ENCODE peak calls at places on chromosome 22, in eight cellular contexts. O is CD8-positive, alpha-beta T cell; A is astrocyte of the cerebellum; Z is dorsolateral prefrontal cortex; E is CD14-positive monocyte; N is activated CD4-positive, alpha-beta T cell treated with anti-CD3 and anti-CD28 coated beads for 36 hours; V is body of pancreas; H is NCI-H510A. T is an unnamed sample.
A peak's percentile ranks its signal among the peaks of the same experiment; 100 is the strongest.

GRCh38 chr22:40224702-40225101 is 47.0 kb downstream of the TNRC6B start:
- DNase-seq in O (peak; percentile 35), A (no peak), Z (no peak), E (no peak), N (peak; percentile 78), V (no peak), H (no peak), T (no peak)

GRCh38 chr22:44429941-44430587 is 68.0 kb downstream of the RTL6 start:
- DNase-seq in O (no peak), A (no peak), Z (no peak), E (no peak), N (no peak), V (no peak), H (no peak), T (no peak)

GRCh38 chr22:46803031-46803880 is 40.8 kb downstream of the TBC1D22A start:
- DNase-seq in O (peak; percentile 62), A (no peak), Z (no peak), E (peak; percentile 65), N (peak; percentile 84), V (peak; percentile 55), H (no peak), T (peak; percentile 25)

GRCh38 chr22:39318507-39319283 is 728 bp downstream of the RPL3 start:
- DNase-seq in O (no peak), A (no peak), Z (no peak), E (no peak), N (no peak), V (no peak), H (no peak), T (no peak)

GRCh38 chr22:26287382-26288228 is 118.3 kb downstream of the SEZ6L start:
- DNase-seq in O (no peak), A (no peak), Z (no peak), E (no peak), N (no peak), V (no peak), H (no peak), T (no peak)

GRCh38 chr22:47498969-47499368 is 736.5 kb downstream of the TBC1D22A start:
- DNase-seq in O (no peak), A (no peak), Z (no peak), E (no peak), N (no peak), V (no peak), H (no peak), T (no peak)

GRCh38 chr22:29270475-29271271 is 2.6 kb downstream of the EWSR1 start:
- DNase-seq in O (no peak), A (no peak), Z (no peak), E (no peak), N (no peak), V (no peak), H (no peak), T (no peak)

GRCh38 chr22:32698926-32699619 is 102.4 kb upstream of the TIMP3 start:
- DNase-seq in O (no peak), A (no peak), Z (no peak), E (no peak), N (no peak), V (peak; percentile 34), H (no peak), T (no peak)

GRCh38 chr22:40967120-40967760 is 16.1 kb downstream of the RBX1 start:
- DNase-seq in O (no peak), A (no peak), Z (no peak), E (no peak), N (no peak), V (no peak), H (no peak), T (no peak)

GRCh38 chr22:48840112-48840949 is 987.3 kb downstream of the BRD1 start:
- DNase-seq in O (no peak), A (no peak), Z (no peak), E (no peak), N (no peak), V (no peak), H (no peak), T (no peak)

GRCh38 chr22:19815093-19815822 is 39.4 kb downstream of the GNB1L start:
- DNase-seq in O (no peak), A (no peak), Z (no peak), E (no peak), N (no peak), V (no peak), H (no peak), T (no peak)

GRCh38 chr22:32623943-32624342 is 149.3 kb downstream of the FBXO7 start:
- DNase-seq in O (no peak), A (peak; percentile 23), Z (no peak), E (no peak), N (no peak), V (peak; percentile 40), H (no peak), T (no peak)

GRCh38 chr22:31269892-31270574 is 22.3 kb downstream of the PIK3IP1 start:
- DNase-seq in O (no peak), A (no peak), Z (no peak), E (no peak), N (no peak), V (no peak), H (no peak), T (no peak)

GRCh38 chr22:24434472-24435322 is 7.3 kb downstream of the ADORA2A start:
- DNase-seq in O (peak; percentile 63), A (no peak), Z (no peak), E (peak; percentile 91), N (peak; percentile 89), V (peak; percentile 62), H (no peak), T (peak; percentile 29)

GRCh38 chr22:28769394-28770085 is 3.0 kb upstream of the CCDC117 start:
- DNase-seq in O (no peak), A (no peak), Z (no peak), E (no peak), N (no peak), V (no peak), H (no peak), T (no peak)

GRCh38 chr22:42299586-42300285 is 29.3 kb upstream of the TCF20 start:
- DNase-seq in O (peak; percentile 38), A (no peak), Z (no peak), E (no peak), N (peak; percentile 70), V (peak; percentile 20), H (no peak), T (no peak)

GRCh38 chr22:27719535-27720227 is 81.9 kb downstream of the MN1 start:
- DNase-seq in O (no peak), A (no peak), Z (peak; percentile 77), E (no peak), N (peak; percentile 6), V (peak; percentile 7), H (peak; percentile 63), T (no peak)

GRCh38 chr22:26887456-26887855 is 230.1 kb downstream of the MIAT start:
- DNase-seq in O (no peak), A (peak; percentile 90), Z (no peak), E (no peak), N (no peak), V (no peak), H (no peak), T (no peak)

GRCh38 chr22:27997538-27997937 is 78.5 kb upstream of the PITPNB start:
- DNase-seq in O (no peak), A (no peak), Z (no peak), E (no peak), N (no peak), V (no peak), H (no peak), T (no peak)

GRCh38 chr22:36386351-36386899 is 1.3 kb downstream of the MYH9 start:
- DNase-seq in O (no peak), A (no peak), Z (no peak), E (peak; percentile 69), N (peak; percentile 84), V (no peak), H (no peak), T (no peak)

GRCh38 chr22:29617922-29618629 is 14.6 kb downstream of the NF2 start:
- DNase-seq in O (no peak), A (no peak), Z (no peak), E (no peak), N (no peak), V (peak; percentile 36), H (no peak), T (no peak)

GRCh38 chr22:50114221-50114981 is 24.6 kb downstream of the MOV10L1 start:
- DNase-seq in O (no peak), A (peak; percentile 77), Z (no peak), E (no peak), N (no peak), V (no peak), H (no peak), T (no peak)

GRCh38 chr22:37784829-37785495 is 22.8 kb upstream of the GCAT start:
- DNase-seq in O (no peak), A (no peak), Z (no peak), E (no peak), N (no peak), V (no peak), H (no peak), T (no peak)

GRCh38 chr22:36928826-36929535 is 15.6 kb downstream of the CSF2RB start:
- DNase-seq in O (no peak), A (no peak), Z (no peak), E (no peak), N (no peak), V (no peak), H (no peak), T (no peak)

GRCh38 chr22:38792833-38793232 is 1.1 kb downstream of the DNAL4 start:
- DNase-seq in O (no peak), A (no peak), Z (no peak), E (no peak), N (peak; percentile 43), V (no peak), H (no peak), T (no peak)

GRCh38 chr22:48822278-48823233 is 1005.1 kb downstream of the BRD1 start:
- DNase-seq in O (no peak), A (no peak), Z (peak; percentile 19), E (no peak), N (no peak), V (no peak), H (no peak), T (no peak)

GRCh38 chr22:19596680-19597398 is 72.6 kb upstream of the CLDN5 start:
- DNase-seq in O (no peak), A (no peak), Z (no peak), E (no peak), N (peak; percentile 53), V (no peak), H (no peak), T (no peak)

GRCh38 chr22:36156515-36157419 is 3.8 kb downstream of the APOL3 start:
- DNase-seq in O (peak; percentile 55), A (peak; percentile 16), Z (peak; percentile 64), E (peak; percentile 82), N (peak; percentile 89), V (peak; percentile 72), H (no peak), T (peak; percentile 51)

GRCh38 chr22:29470159-29470855 is 9.7 kb upstream of the NEFH start:
- DNase-seq in O (peak; percentile 47), A (no peak), Z (peak; percentile 48), E (no peak), N (peak; percentile 92), V (peak; percentile 63), H (peak; percentile 68), T (peak; percentile 59)

GRCh38 chr22:26199665-26200064 is 30.4 kb downstream of the SEZ6L start:
- DNase-seq in O (no peak), A (no peak), Z (no peak), E (no peak), N (no peak), V (no peak), H (no peak), T (no peak)

GRCh38 chr22:49976439-49977175 is 16.0 kb downstream of the PIM3 start:
- DNase-seq in O (no peak), A (no peak), Z (no peak), E (peak; percentile 46), N (peak; percentile 82), V (no peak), H (no peak), T (no peak)

GRCh38 chr22:38214248-38215056 is 12.7 kb downstream of the MAFF start:
- DNase-seq in O (peak; percentile 57), A (no peak), Z (peak; percentile 51), E (peak; percentile 70), N (peak; percentile 81), V (peak; percentile 67), H (no peak), T (peak; percentile 58)

GRCh38 chr22:32880906-32881596 is 79.5 kb downstream of the TIMP3 start:
- DNase-seq in O (no peak), A (no peak), Z (no peak), E (no peak), N (peak; percentile 50), V (peak; percentile 45), H (peak; percentile 36), T (no peak)